ENCODE peak calls at places on chromosomes 7 and 10, in eight cellular contexts. I is LoVo, L is memory B cell, W is AG09309, P is left kidney, A is kidney glomerular epithelial cell, E is T-helper 1 cell, V is T-helper 9 cell. O is an unnamed sample.

GRCh38 chr10:4315529-4315928 is 510.5 kb upstream of the AKR1E2 start:
- DNase-seq in A (no peak), L (no peak), W (no peak), V (no peak), P (peak; percentile 38), E (no peak), I (no peak), O (no peak)

GRCh38 chr10:126062132-126063032 is 166.0 kb downstream of the FANK1 start:
- DNase-seq in V (no peak), L (no peak), I (peak; percentile 41), P (no peak), E (no peak), A (peak; percentile 95), W (peak; percentile 91), O (no peak)

GRCh38 chr10:31947144-31947926 is 18.7 kb upstream of the ARHGAP12 start:
- DNase-seq in E (no peak), V (no peak), L (no peak), A (peak; percentile 38), W (peak; percentile 89), P (peak; percentile 56), I (peak; percentile 84), O (no peak)

GRCh38 chr10:114729103-114729659 is 71.1 kb upstream of the ABLIM1 start:
- DNase-seq in P (no peak), W (no peak), L (no peak), A (no peak), I (no peak), E (no peak), V (no peak), O (no peak)

GRCh38 chr10:11012880-11013279 is 4.8 kb upstream of the CELF2 start:
- DNase-seq in A (no peak), I (no peak), V (no peak), W (no peak), P (peak; percentile 34), E (no peak), L (no peak), O (no peak)

GRCh38 chr10:44384601-44385422 is at the start of gene CXCL12:
- DNase-seq in A (no peak), E (no peak), W (no peak), L (no peak), I (no peak), V (no peak), P (peak; percentile 85), O (no peak)

GRCh38 chr7:44057181-44057848 is 8.1 kb downstream of the PGAM2 start:
- DNase-seq in L (no peak), I (no peak), V (no peak), W (no peak), A (no peak), E (no peak), P (no peak), O (no peak)

GRCh38 chr7:52764502-52765169 is 270.8 kb upstream of the POM121L12 start:
- DNase-seq in E (no peak), I (no peak), P (no peak), W (no peak), V (no peak), A (peak; percentile 25), L (no peak), O (no peak)

GRCh38 chr10:117367718-117368117 is 7.5 kb downstream of the PDZD8 start:
- DNase-seq in I (no peak), L (no peak), E (no peak), P (no peak), V (no peak), W (no peak), A (no peak), O (no peak)

GRCh38 chr10:48300556-48300955 is 5.9 kb upstream of the MAPK8 start:
- DNase-seq in E (no peak), I (no peak), L (no peak), P (no peak), A (no peak), W (no peak), V (no peak), O (no peak)

GRCh38 chr7:77685219-77685618 is 11.0 kb upstream of the RSBN1L start:
- DNase-seq in L (no peak), I (peak; percentile 71), W (peak; percentile 44), P (no peak), E (no peak), V (no peak), A (no peak), O (no peak)

GRCh38 chr7:69739182-69739581 is 140.9 kb downstream of the AUTS2 start:
- DNase-seq in I (no peak), P (no peak), E (no peak), W (no peak), V (no peak), A (no peak), L (no peak), O (no peak)

GRCh38 chr10:133132711-133133291 is 27.2 kb upstream of the KNDC1 start:
- DNase-seq in I (no peak), V (no peak), L (no peak), E (no peak), W (no peak), P (no peak), A (no peak), O (no peak)

GRCh38 chr7:129785457-129786178 is 167.1 kb downstream of the UBE2H start:
- DNase-seq in I (no peak), L (no peak), V (no peak), W (no peak), A (no peak), P (peak; percentile 55), E (no peak), O (no peak)

GRCh38 chr7:1536768-1537630 is 6.5 kb downstream of the MAFK start:
- DNase-seq in I (peak; percentile 99), P (peak; percentile 97), A (peak; percentile 91), V (no peak), E (no peak), L (no peak), W (peak; percentile 96), O (no peak)

GRCh38 chr7:45598697-45599520 is 24.7 kb downstream of the ADCY1 start:
- DNase-seq in L (no peak), I (no peak), E (no peak), P (peak; percentile 64), V (no peak), A (no peak), W (no peak), O (no peak)

GRCh38 chr7:69837387-69838068 is 239.3 kb downstream of the AUTS2 start:
- DNase-seq in I (no peak), E (no peak), P (no peak), W (no peak), A (no peak), V (no peak), L (no peak), O (no peak)

GRCh38 chr7:96253441-96253840 is 68.5 kb downstream of the SLC25A13 start:
- DNase-seq in W (no peak), V (no peak), L (no peak), E (no peak), A (no peak), P (no peak), I (no peak), O (no peak)

GRCh38 chr7:111029141-111029572 is 61.8 kb upstream of the LRRN3 start:
- DNase-seq in I (no peak), L (no peak), V (no peak), W (no peak), P (peak; percentile 32), A (no peak), E (no peak), O (no peak)

GRCh38 chr7:88522771-88523316 is 216.2 kb upstream of the STEAP4 start:
- DNase-seq in V (no peak), E (no peak), A (no peak), L (no peak), P (peak; percentile 17), W (no peak), I (no peak), O (no peak)

GRCh38 chr10:122164815-122165491 is 106.1 kb upstream of the BTBD16 start:
- DNase-seq in E (no peak), I (no peak), L (no peak), A (peak; percentile 60), V (no peak), W (no peak), P (peak; percentile 74), O (no peak)

GRCh38 chr10:79937661-79938226 is 11.2 kb downstream of the SFTPD start:
- DNase-seq in E (no peak), L (no peak), P (no peak), V (no peak), I (no peak), A (no peak), W (no peak), O (no peak)

GRCh38 chr10:69858201-69858600 is 56.5 kb downstream of the COL13A1 start:
- DNase-seq in V (no peak), L (no peak), A (no peak), I (no peak), E (no peak), W (no peak), P (no peak), O (no peak)

GRCh38 chr7:4929005-4929404 is 30.0 kb downstream of the MMD2 start:
- DNase-seq in L (no peak), V (no peak), I (no peak), E (no peak), W (no peak), P (no peak), A (no peak), O (no peak)

GRCh38 chr7:139043823-139044812 is 8.3 kb upstream of the ZC3HAV1L start:
- DNase-seq in W (no peak), I (no peak), E (peak; percentile 57), A (no peak), L (no peak), V (peak; percentile 64), P (no peak), O (no peak)

GRCh38 chr7:121446526-121446925 is 50.4 kb upstream of the FAM3C start:
- DNase-seq in V (no peak), E (no peak), P (no peak), L (no peak), W (no peak), I (no peak), A (no peak), O (no peak)

GRCh38 chr10:124647421-124648130 is 96.6 kb downstream of the FAM53B start:
- DNase-seq in A (no peak), E (peak; percentile 56), W (no peak), L (peak; percentile 67), P (peak; percentile 31), I (no peak), V (peak; percentile 59), O (peak; percentile 78)

GRCh38 chr7:136956232-136956631 is 87.8 kb downstream of the CHRM2 start:
- DNase-seq in V (no peak), I (no peak), L (no peak), E (no peak), A (peak; percentile 19), W (peak; percentile 43), P (no peak), O (no peak)

GRCh38 chr7:137986252-137987010 is 15.5 kb downstream of the CREB3L2 start:
- DNase-seq in A (peak; percentile 70), L (no peak), W (peak; percentile 79), I (no peak), V (no peak), P (no peak), E (no peak), O (no peak)

GRCh38 chr10:100043344-100043743 is 33.6 kb upstream of the DNMBP start:
- DNase-seq in P (no peak), E (no peak), A (no peak), L (no peak), W (no peak), I (peak; percentile 68), V (no peak), O (no peak)

GRCh38 chr10:26621889-26622681 is 75.4 kb upstream of the PDSS1 start:
- DNase-seq in I (peak; percentile 38), E (no peak), W (no peak), P (peak; percentile 68), A (no peak), V (no peak), L (no peak), O (no peak)

GRCh38 chr10:36790000-36790399 is 335.4 kb upstream of the ANKRD30A start:
- DNase-seq in L (no peak), E (no peak), P (no peak), V (no peak), I (no peak), A (no peak), W (no peak), O (no peak)

GRCh38 chr7:133431134-133431711 is 178.3 kb downstream of the EXOC4 start:
- DNase-seq in I (no peak), A (peak; percentile 10), E (no peak), P (peak; percentile 14), W (no peak), V (no peak), L (no peak), O (no peak)

GRCh38 chr10:42615419-42615818 is 23.0 kb downstream of the ZNF33B start:
- DNase-seq in I (no peak), P (no peak), V (no peak), W (no peak), A (no peak), E (no peak), L (no peak), O (no peak)

O was measured in GM19239.